ENCODE peak calls at places on chromosomes 7 and 10, in nine cellular contexts. C is ovary, S is A549, Q is IMR-90, L is sigmoid colon, P is esophagus squamous epithelium, G is PC-3, F is PC-9, V is Peyer's patch. Z is an unnamed sample.

GRCh38 chr7:157010588-157011332 is at the start of gene MNX1:
- DNase-seq in P (no peak), G (peak; percentile 75), S (peak; percentile 96), V (peak; percentile 88), L (no peak), Q (no peak), F (peak; percentile 82), C (no peak), Z (peak; percentile 90)

GRCh38 chr7:141844256-141844655 is 3.0 kb upstream of the PRSS37 start:
- DNase-seq in S (no peak), G (no peak), L (no peak), F (no peak), P (no peak), C (no peak), V (no peak), Q (no peak), Z (no peak)

GRCh38 chr7:41003031-41003925 is 699.6 kb downstream of the INHBA start:
- DNase-seq in G (peak; percentile 79), Q (peak; percentile 40), S (no peak), P (no peak), V (peak; percentile 75), L (no peak), C (no peak), F (peak; percentile 59), Z (peak; percentile 51)

GRCh38 chr7:144826248-144826647 is 9.6 kb downstream of the TPK1 start:
- DNase-seq in Q (no peak), C (no peak), G (no peak), S (no peak), P (no peak), L (no peak), F (no peak), V (no peak), Z (no peak)

GRCh38 chr7:98133621-98134266 is 27.1 kb downstream of the LMTK2 start:
- DNase-seq in S (no peak), F (peak; percentile 42), P (no peak), Q (peak; percentile 4), G (peak; percentile 84), C (no peak), L (no peak), V (no peak), Z (no peak)

GRCh38 chr7:33937871-33938270 is 32.5 kb downstream of the BMPER start:
- DNase-seq in P (no peak), V (no peak), L (no peak), S (no peak), C (no peak), G (no peak), Q (no peak), F (no peak), Z (no peak)

GRCh38 chr10:133166828-133167692 is 7.0 kb downstream of the KNDC1 start:
- DNase-seq in V (peak; percentile 29), P (no peak), F (no peak), S (no peak), L (peak; percentile 53), C (peak; percentile 48), Q (no peak), G (no peak), Z (no peak)

GRCh38 chr7:28804990-28805389 is 153.1 kb downstream of the TRIL start:
- DNase-seq in C (no peak), V (no peak), G (peak; percentile 74), P (no peak), S (peak; percentile 10), L (no peak), F (no peak), Q (peak; percentile 90), Z (no peak)

GRCh38 chr7:56474271-56474670 is 358.1 kb upstream of the NUPR2 start:
- DNase-seq in S (no peak), Q (no peak), C (no peak), L (no peak), V (no peak), G (no peak), P (no peak), F (no peak), Z (no peak)

GRCh38 chr7:56471811-56472210 is 355.6 kb upstream of the NUPR2 start:
- DNase-seq in L (no peak), F (no peak), V (no peak), S (no peak), C (no peak), Q (no peak), P (no peak), G (no peak), Z (no peak)
- H3K9me3 ChIP-seq in L (peaks cover 18% of the 10 kb centered on the region), F (peaks cover 64% of the 10 kb centered on the region), V (peaks cover 75% of the 10 kb centered on the region), S (peaks cover 54% of the 10 kb centered on the region), C (peaks cover 27% of the 10 kb centered on the region), Q (peaks cover 64% of the 10 kb centered on the region), P (no peaks in the 10 kb centered on the region), G (peaks cover 25% of the 10 kb centered on the region), Z (peaks cover 99% of the 10 kb centered on the region)

DNA sequence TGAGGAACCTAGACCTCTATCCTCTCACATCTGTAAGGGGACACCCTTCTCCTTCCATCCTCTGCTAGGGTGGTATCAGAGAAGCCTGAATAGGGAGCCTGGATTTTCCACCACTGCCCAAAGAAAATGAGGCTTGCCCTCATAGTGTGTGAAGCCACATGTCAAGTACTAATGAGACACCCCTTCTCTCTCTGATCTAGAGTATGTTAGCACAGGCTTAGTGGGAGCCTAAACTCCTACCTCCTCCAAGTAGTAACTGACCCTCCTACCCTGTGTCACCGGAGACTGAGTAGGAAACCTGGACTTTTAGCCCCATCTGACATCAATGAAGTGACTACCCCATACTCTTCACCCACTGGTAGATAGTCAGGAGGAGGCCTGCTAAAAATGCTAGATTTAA is 65.6 kb downstream of the PHYHIPL start:
- DNase-seq in L (no peak), P (no peak), Q (no peak), V (no peak), C (no peak), G (no peak), F (no peak), S (no peak), Z (no peak)
- TF ChIP-seq CTCF in L (no peak), P (no peak), Q (no peak), V (no peak), C (no peak), G (no peak), F (no peak), S (no peak), Z (no peak)

GRCh38 chr7:86928308-86928707 is 131.1 kb downstream of the ELAPOR2 start:
- DNase-seq in L (no peak), C (no peak), P (no peak), V (no peak), F (no peak), G (no peak), S (no peak), Q (no peak), Z (no peak)

GRCh38 chr7:86929293-86930109 is 130.0 kb downstream of the ELAPOR2 start:
- DNase-seq in S (no peak), Q (no peak), F (no peak), P (no peak), L (no peak), C (no peak), V (no peak), G (no peak), Z (no peak)

GRCh38 chr7:86926732-86927131 is 132.7 kb downstream of the ELAPOR2 start:
- DNase-seq in V (peak; percentile 55), L (no peak), C (no peak), Q (peak; percentile 41), G (peak; percentile 70), P (no peak), F (peak; percentile 28), S (peak; percentile 14), Z (no peak)

GRCh38 chr7:86923530-86923929 is 135.9 kb downstream of the ELAPOR2 start:
- DNase-seq in P (no peak), V (no peak), L (no peak), C (no peak), G (no peak), F (no peak), Q (no peak), S (no peak), Z (no peak)

DNA sequence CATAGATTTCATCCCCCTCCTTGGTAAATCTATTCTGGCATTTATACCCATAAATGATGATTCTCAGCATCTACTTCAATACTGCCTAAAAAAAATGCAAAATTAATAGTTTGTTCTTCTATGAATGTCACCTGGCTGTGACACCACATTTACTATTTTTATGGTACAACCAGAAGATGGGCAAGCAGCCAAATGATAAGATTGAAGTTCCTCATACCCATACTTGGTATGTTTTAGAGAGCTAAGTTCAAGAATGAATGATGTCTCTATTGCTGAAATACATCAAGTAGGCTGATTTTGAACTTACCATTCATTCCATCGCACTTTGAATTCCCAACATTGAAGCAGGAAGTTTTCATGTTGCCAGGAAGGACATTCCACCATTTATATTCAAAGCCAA is 134.2 kb downstream of the ELAPOR2 start:
- DNase-seq in V (no peak), L (no peak), P (no peak), Q (no peak), C (no peak), G (no peak), S (no peak), F (no peak), Z (peak; percentile 62)
- H3K9me3 ChIP-seq in V (no peaks in the 10 kb centered on the region), L (no peaks in the 10 kb centered on the region), P (no peaks in the 10 kb centered on the region), Q (no peaks in the 10 kb centered on the region), C (no peaks in the 10 kb centered on the region), G (no peaks in the 10 kb centered on the region), S (no peaks in the 10 kb centered on the region), F (no peaks in the 10 kb centered on the region), Z (no peaks in the 10 kb centered on the region)

GRCh38 chr7:8386926-8387550 is 46.4 kb upstream of the NXPH1 start:
- DNase-seq in G (no peak), Q (no peak), S (no peak), P (no peak), F (no peak), V (no peak), L (no peak), C (no peak), Z (no peak)

GRCh38 chr7:8389898-8390642 is 43.3 kb upstream of the NXPH1 start:
- DNase-seq in P (no peak), Q (no peak), V (peak; percentile 46), S (peak; percentile 4), L (no peak), C (no peak), F (peak; percentile 2), G (no peak), Z (no peak)

GRCh38 chr7:8388257-8388625 is 45.2 kb upstream of the NXPH1 start:
- DNase-seq in S (no peak), Q (no peak), G (no peak), P (no peak), C (no peak), V (no peak), L (no peak), F (no peak), Z (no peak)

GRCh38 chr7:8384901-8385300 is 48.5 kb upstream of the NXPH1 start:
- DNase-seq in Q (no peak), S (no peak), P (no peak), G (no peak), F (no peak), V (no peak), L (no peak), C (no peak), Z (no peak)

DNA sequence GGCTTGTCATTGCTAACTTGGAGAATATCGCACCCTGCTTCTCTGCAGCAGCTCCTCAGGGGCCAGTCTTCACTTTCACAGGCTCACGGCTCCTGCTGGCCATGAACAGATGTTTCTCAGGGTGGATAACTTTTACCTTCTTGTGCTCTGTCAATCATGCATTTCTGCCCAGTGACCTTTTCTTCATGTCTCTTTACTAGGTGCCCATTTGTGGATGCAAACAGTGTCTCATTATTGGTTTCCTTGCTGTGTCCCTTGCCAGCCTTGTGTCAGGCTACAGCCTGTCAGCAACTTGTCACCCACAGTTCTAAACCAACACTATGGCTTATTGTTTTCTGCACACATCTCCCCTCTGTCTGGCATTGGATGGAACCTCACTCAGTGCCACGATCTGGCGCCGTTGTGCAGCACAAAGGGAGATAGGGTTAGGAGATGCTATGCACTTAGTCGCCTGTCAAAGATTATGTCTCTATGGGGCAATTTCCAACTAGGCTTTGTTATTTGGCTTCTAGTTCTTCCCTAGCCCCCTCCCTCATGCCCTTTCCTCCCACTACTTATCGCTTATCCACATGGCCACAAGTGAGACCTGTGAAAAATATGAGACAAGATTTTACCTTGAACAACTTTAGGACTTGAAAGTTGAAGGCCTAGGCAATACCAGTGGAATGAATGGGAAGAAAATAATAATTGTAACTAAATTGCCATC is 45.7 kb upstream of the NXPH1 start:
- DNase-seq in V (no peak), F (no peak), S (no peak), G (no peak), C (no peak), P (no peak), Q (no peak), L (no peak), Z (no peak)
- TF ChIP-seq CTCF in V (no peak), F (no peak), S (no peak), G (no peak), C (no peak), P (no peak), Q (no peak), L (no peak), Z (no peak)